ENCODE peak calls at places on chromosomes 13 and 19, in six cellular contexts. U is endodermal cell, G is IMR-90, E is Calu3, A is AG10803, Q is astrocyte of the spinal cord. Z is an unnamed sample.

GRCh38 chr13:43720780-43721397 is 65.9 kb downstream of the ENOX1 start:
- DNase-seq in Q (peak), U (no peak), A (no peak), E (no peak), G (peak), Z (no peak)

GRCh38 chr19:31342926-31343325 is 6.3 kb downstream of the TSHZ3 start:
- DNase-seq in E (no peak), G (no peak), A (peak), U (no peak), Q (no peak), Z (no peak)

GRCh38 chr19:38862321-38863059 is 12.7 kb upstream of the HNRNPL start:
- DNase-seq in U (no peak), G (no peak), Q (peak), A (peak), E (no peak), Z (no peak)

GRCh38 chr19:33132021-33132420 is at the start of gene WDR88:
- DNase-seq in E (no peak), A (no peak), G (no peak), U (no peak), Q (no peak), Z (no peak)

GRCh38 chr19:29610574-29611271 is 4.6 kb downstream of the POP4 start:
- DNase-seq in A (peak), E (peak), G (peak), Q (peak), U (peak), Z (peak)

GRCh38 chr19:2053601-2054389 is 2.8 kb upstream of the MKNK2 start:
- DNase-seq in Q (no peak), U (no peak), G (peak), E (no peak), A (no peak), Z (no peak)

GRCh38 chr13:107111248-107111647 is 543.3 kb upstream of the ARGLU1 start:
- DNase-seq in G (no peak), A (no peak), E (no peak), Q (no peak), U (no peak), Z (no peak)

GRCh38 chr13:81987677-81988357 is 1646.9 kb upstream of the SPRY2 start:
- DNase-seq in U (peak), E (no peak), Q (no peak), G (no peak), A (no peak), Z (no peak)

GRCh38 chr19:47719047-47719885 is 6.0 kb downstream of the EHD2 start:
- DNase-seq in Q (peak), E (no peak), A (peak), U (peak), G (peak), Z (no peak)

GRCh38 chr19:2641332-2641698 is 61.2 kb downstream of the GNG7 start:
- DNase-seq in E (no peak), U (no peak), A (no peak), G (no peak), Q (no peak), Z (no peak)

GRCh38 chr19:33828266-33829075 is 31.8 kb downstream of the KCTD15 start:
- DNase-seq in Q (no peak), A (no peak), G (no peak), E (no peak), U (peak), Z (peak)

GRCh38 chr19:55913643-55914268 is 18.4 kb downstream of the NLRP13 start:
- DNase-seq in G (no peak), Q (no peak), E (peak), A (no peak), U (peak), Z (no peak)

GRCh38 chr19:18708452-18709231 is 25.2 kb downstream of the CRTC1 start:
- DNase-seq in G (no peak), A (no peak), Q (no peak), U (no peak), E (no peak), Z (no peak)

GRCh38 chr13:75415720-75416119 is 66.2 kb downstream of the TBC1D4 start:
- DNase-seq in Q (peak), E (no peak), G (peak), A (peak), U (no peak), Z (no peak)

GRCh38 chr13:80339578-80339840 is 1.4 kb downstream of the SPRY2 start:
- DNase-seq in U (no peak), Q (peak), A (no peak), E (no peak), G (no peak), Z (no peak)

GRCh38 chr13:19345916-19346422 is 164.3 kb upstream of the TUBA3C start:
- DNase-seq in E (no peak), G (no peak), A (no peak), Q (no peak), U (no peak), Z (no peak)

GRCh38 chr19:36203293-36203692 is 11.2 kb downstream of the ZNF565 start:
- DNase-seq in U (no peak), G (no peak), A (no peak), E (no peak), Q (no peak), Z (no peak)

GRCh38 chr19:347946-348861 is 3.6 kb upstream of the MIER2 start:
- DNase-seq in A (no peak), Q (no peak), E (peak), U (peak), G (no peak), Z (no peak)

GRCh38 chr13:89628567-89628966 is 1718.9 kb upstream of the MIR17HG start:
- DNase-seq in G (no peak), A (no peak), U (no peak), Q (no peak), E (no peak), Z (no peak)

GRCh38 chr19:2095338-2095938 is 688 bp downstream of the MOB3A start:
- DNase-seq in E (no peak), Q (no peak), U (no peak), A (no peak), G (no peak), Z (no peak)

GRCh38 chr13:73720216-73720840 is 413.9 kb downstream of the KLF12 start:
- DNase-seq in A (no peak), E (no peak), G (peak), Q (no peak), U (no peak), Z (no peak)

GRCh38 chr13:73718248-73718647 is 416.0 kb downstream of the KLF12 start:
- DNase-seq in G (no peak), A (no peak), U (no peak), Q (no peak), E (no peak), Z (no peak)

GRCh38 chr13:73717632-73718031 is 416.6 kb downstream of the KLF12 start:
- DNase-seq in E (no peak), A (no peak), G (peak), Q (peak), U (no peak), Z (no peak)

GRCh38 chr13:73721571-73721970 is 412.6 kb downstream of the KLF12 start:
- DNase-seq in Q (no peak), G (no peak), A (no peak), E (no peak), U (no peak), Z (no peak)

GRCh38 chr13:73722120-73722519 is 412.1 kb downstream of the KLF12 start:
- DNase-seq in U (no peak), G (peak), Q (peak), E (no peak), A (peak), Z (no peak)
- TF ChIP-seq CTCF in U (peak), G (peak), Q (peak), E (no peak), A (peak), Z (peak)

DNA sequence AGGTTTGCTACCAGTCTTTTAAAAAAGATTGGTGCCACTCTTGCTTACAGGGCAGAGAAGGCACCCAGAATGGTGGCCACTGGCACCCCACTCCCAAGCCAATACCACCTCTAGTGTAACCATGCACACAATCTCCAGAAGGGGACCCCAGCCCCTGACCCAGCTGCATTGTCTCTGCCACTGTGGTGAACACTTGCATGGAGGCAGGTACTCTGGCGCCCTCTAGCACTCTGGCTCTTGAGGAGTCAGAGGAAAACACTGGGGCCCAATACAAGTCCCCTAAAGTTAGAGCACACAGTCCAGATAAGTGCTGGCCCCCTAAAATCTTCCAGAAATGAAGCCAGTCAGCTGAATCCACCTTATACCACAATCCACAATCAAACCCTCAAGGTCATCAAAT is 6.0 kb downstream of the ERVV-1 start:
- DNase-seq in E (no peak), G (no peak), A (no peak), Q (no peak), U (peak), Z (no peak)
- TF ChIP-seq CTCF in E (no peak), G (no peak), A (no peak), Q (no peak), U (peak), Z (no peak)

DNA sequence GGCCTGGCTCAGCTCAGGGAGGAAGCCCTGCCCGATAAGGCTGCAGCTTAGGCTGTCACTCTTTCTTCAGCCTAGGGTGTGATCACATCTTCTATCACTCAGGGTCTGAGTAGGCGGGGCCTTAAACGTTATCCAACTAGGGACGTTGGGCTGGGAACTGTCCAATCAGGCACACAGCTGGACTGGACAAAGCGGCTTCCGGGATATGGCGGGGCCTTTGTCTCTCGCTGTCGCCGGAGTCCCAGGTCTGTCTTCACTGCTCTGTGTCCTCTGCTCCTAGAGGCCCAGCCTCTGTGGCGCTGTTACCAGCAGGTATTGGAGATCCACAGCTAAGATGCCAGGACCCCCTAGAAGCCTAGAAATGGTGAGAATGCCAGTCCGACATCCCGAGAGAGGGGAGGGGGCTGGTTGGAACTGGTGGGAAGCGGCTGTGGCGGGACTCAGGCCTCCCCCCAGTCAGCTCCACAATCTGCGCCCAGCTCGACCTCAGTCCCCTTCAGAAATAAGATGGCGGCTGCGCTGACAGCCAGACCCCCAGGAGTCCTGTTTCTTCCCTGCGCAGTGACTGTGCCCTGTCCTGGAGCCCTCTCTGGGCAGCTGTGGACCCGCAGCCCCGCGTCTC is at the start of gene ZNF254:
- DNase-seq in Q (peak), G (peak), A (peak), U (peak), E (peak), Z (peak)
- TF ChIP-seq CTCF in Q (peak), G (no peak), A (no peak), U (no peak), E (no peak), Z (no peak)

GRCh38 chr13:31236211-31236786 is 36.5 kb downstream of the B3GLCT start:
- DNase-seq in A (peak), Q (peak), U (no peak), E (no peak), G (peak), Z (no peak)

DNA sequence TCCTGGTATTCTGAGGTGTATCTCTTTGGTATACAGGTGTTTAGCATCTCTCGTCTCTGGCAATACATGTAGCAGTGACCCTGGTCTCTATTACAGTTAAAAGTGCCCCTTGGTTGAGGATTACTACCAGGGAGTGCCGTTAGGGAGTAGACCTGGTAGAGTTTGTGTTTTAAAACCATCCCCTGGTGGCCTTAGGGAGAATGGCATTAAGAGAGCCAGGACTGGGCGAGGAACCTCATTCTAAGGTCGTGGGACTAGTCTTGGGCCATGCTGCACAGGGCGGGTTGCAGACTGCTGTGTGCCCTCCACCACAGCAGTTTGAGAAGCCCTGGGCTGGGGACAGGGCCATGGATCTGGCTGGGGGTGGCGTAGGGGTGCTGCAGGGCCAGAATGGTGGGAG is 35.0 kb downstream of the B3GLCT start:
- DNase-seq in E (no peak), G (no peak), A (no peak), U (peak), Q (no peak), Z (no peak)
- TF ChIP-seq CTCF in E (peak), G (peak), A (peak), U (peak), Q (peak), Z (peak)

GRCh38 chr13:104510422-104510821 is 1444.2 kb upstream of the SLC10A2 start:
- DNase-seq in E (no peak), Q (no peak), G (no peak), U (no peak), A (no peak), Z (no peak)
- TF ChIP-seq CTCF in E (no peak), Q (no peak), G (no peak), U (no peak), A (no peak), Z (no peak)

GRCh38 chr19:45166723-45167252 is 6.0 kb upstream of the NKPD1 start:
- DNase-seq in E (no peak), U (peak), A (no peak), Q (no peak), G (no peak), Z (no peak)

GRCh38 chr19:45163156-45163555 is 2.4 kb upstream of the NKPD1 start:
- DNase-seq in A (no peak), G (no peak), U (no peak), E (no peak), Q (no peak), Z (no peak)

GRCh38 chr19:45162464-45163143 is 1.8 kb upstream of the NKPD1 start:
- DNase-seq in U (no peak), E (no peak), A (no peak), Q (no peak), G (no peak), Z (no peak)

GRCh38 chr19:45163751-45164150 is 3.0 kb upstream of the NKPD1 start:
- DNase-seq in G (no peak), A (no peak), U (no peak), E (no peak), Q (no peak), Z (no peak)

GRCh38 chr19:45164577-45165335 is 4.0 kb upstream of the NKPD1 start:
- DNase-seq in A (peak), G (peak), Q (peak), U (peak), E (peak), Z (no peak)
- TF ChIP-seq CTCF in A (no peak), G (no peak), Q (no peak), U (peak), E (no peak), Z (no peak)

DNA sequence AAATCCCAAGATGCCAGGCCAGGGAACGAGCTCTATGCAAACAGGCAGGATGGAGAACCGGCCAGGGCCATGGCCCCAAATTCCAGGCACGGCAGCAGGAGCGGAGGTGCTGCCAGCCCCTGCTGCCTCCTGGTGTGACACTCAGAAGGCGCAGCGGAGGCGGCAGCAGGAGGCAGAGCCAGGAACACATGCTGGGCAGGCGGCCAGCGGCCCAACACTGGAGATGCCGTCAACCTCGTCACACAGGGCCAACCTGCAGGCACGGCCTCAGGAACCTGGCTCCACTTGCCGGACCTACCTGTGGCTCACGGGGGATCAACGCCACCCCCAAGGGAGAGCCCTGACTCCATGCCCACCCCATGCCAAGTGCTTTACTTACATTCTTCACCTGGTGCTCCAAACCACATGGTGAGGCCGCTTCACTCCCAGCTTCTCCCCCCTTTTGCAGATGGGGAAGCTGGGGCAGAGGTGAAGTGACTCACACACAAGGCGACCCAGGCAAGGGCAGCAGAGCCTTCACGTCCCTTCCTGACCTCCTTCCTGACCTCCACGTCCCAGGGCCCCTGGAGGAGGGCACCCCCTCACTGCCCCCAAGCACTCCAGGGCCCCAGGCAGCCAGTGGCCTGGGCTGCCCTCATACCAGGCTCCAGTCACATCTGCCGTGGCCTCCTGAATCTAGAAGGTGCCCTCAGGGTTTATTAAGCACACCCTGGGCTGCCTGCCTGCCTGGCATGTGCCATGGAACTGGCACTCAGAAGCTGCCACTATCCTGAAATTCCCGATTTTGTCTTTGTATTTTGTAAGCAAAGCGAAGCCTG is 43.5 kb downstream of the GGACT start:
- DNase-seq in U (peak), G (no peak), Q (no peak), E (no peak), A (no peak), Z (peak)
- TF ChIP-seq CTCF in U (no peak), G (no peak), Q (no peak), E (no peak), A (no peak), Z (no peak)

GRCh38 chr13:93227906-93228801 is 1.5 kb downstream of the GPC6 start:
- DNase-seq in Q (peak), U (peak), A (peak), E (no peak), G (peak), Z (peak)
- TF ChIP-seq CTCF in Q (peak), U (peak), A (peak), E (no peak), G (peak), Z (peak)

GRCh38 chr13:44818016-44818415 is 171.3 kb downstream of the NUFIP1 start:
- DNase-seq in G (no peak), E (no peak), A (no peak), U (no peak), Q (no peak), Z (no peak)

GRCh38 chr13:44819762-44820161 is 169.5 kb downstream of the NUFIP1 start:
- DNase-seq in A (no peak), U (no peak), Q (no peak), E (no peak), G (peak), Z (no peak)

GRCh38 chr13:44816701-44817684 is 172.3 kb downstream of the NUFIP1 start:
- DNase-seq in E (peak), G (peak), Q (peak), A (peak), U (peak), Z (no peak)

GRCh38 chr13:44819245-44819644 is 170.0 kb downstream of the NUFIP1 start:
- DNase-seq in A (peak), Q (peak), G (peak), E (peak), U (peak), Z (no peak)

DNA sequence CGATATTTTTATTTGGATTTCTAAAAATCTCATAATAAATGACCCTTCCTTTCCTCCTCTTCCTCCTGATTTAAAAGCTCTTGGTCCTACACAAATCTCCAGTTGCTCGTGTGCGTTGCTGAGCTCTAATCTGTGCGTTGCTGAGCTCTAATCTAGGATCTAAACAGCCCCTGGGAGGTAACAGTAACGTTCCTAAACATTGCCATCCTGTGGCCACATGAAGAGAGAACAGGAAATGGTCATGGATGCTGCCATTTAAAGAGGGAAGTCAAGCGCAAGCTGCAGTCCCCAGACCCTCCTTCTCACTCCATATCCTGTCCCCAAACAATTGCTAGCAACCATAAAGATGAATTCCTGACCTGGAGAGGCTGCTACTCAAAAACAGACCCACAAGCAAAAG is 170.8 kb downstream of the NUFIP1 start:
- DNase-seq in G (peak), A (no peak), E (no peak), Q (peak), U (peak), Z (no peak)
- TF ChIP-seq CTCF in G (peak), A (no peak), E (no peak), Q (no peak), U (peak), Z (peak)